ENCODE peak calls at places on chromosomes 12 and 14, in eight cellular contexts. O, I, M, K, G, P, C and X are unnamed samples.

GRCh38 chr12:87756111-87756510 is 273.1 kb downstream of the C12orf50 start:
- DNase-seq in K (peak), O (peak), P (no peak), I (peak), G (no peak), M (no peak), C (no peak), X (no peak)

GRCh38 chr12:59452259-59452658 is 143.6 kb upstream of the SLC16A7 start:
- DNase-seq in P (no peak), C (no peak), G (no peak), O (peak), K (peak), I (peak), M (no peak), X (no peak)

GRCh38 chr14:33696165-33696564 is 254.7 kb downstream of the EGLN3 start:
- DNase-seq in K (no peak), P (no peak), M (no peak), G (no peak), C (no peak), I (no peak), O (no peak), X (no peak)

GRCh38 chr12:52022841-52023181 is 16.1 kb downstream of the TAMALIN start:
- DNase-seq in I (no peak), C (peak), P (no peak), O (no peak), G (no peak), K (no peak), M (no peak), X (no peak)

GRCh38 chr12:40149673-40150260 is 43.9 kb upstream of the SLC2A13 start:
- DNase-seq in C (no peak), O (peak), G (no peak), P (no peak), M (no peak), K (no peak), I (peak), X (no peak)

GRCh38 chr12:47844264-47845020 is 24.7 kb upstream of the HDAC7 start:
- DNase-seq in G (peak), O (peak), K (no peak), I (no peak), P (no peak), C (no peak), M (peak), X (no peak)

GRCh38 chr14:90804776-90805391 is 11.3 kb downstream of the TTC7B start:
- DNase-seq in O (no peak), M (no peak), G (peak), C (no peak), P (no peak), K (no peak), I (no peak), X (no peak)

GRCh38 chr14:64758025-64758521 is 53.8 kb downstream of the PLEKHG3 start:
- DNase-seq in M (peak), G (peak), P (no peak), I (peak), O (peak), K (peak), C (no peak), X (no peak)

GRCh38 chr14:99729991-99730875 is 46.1 kb downstream of the CYP46A1 start:
- DNase-seq in M (peak), G (peak), C (peak), I (peak), O (peak), P (peak), K (no peak), X (peak)

GRCh38 chr14:52711666-52712065 is 4.7 kb downstream of the PSMC6 start:
- DNase-seq in C (no peak), G (no peak), M (no peak), K (peak), O (no peak), I (no peak), P (no peak), X (no peak)

GRCh38 chr12:106527356-106527755 is 55.4 kb upstream of the RFX4 start:
- DNase-seq in O (peak), K (peak), I (peak), P (no peak), M (no peak), C (no peak), G (no peak), X (no peak)
- H3K4me3 ChIP-seq in O (no peak), K (no peak), I (no peak), P (no peak), M (no peak), C (no peak), G (no peak), X (no peak)

GRCh38 chr12:13195848-13196301 is 651 bp upstream of the EMP1 start:
- DNase-seq in P (no peak), O (peak), K (peak), C (peak), I (no peak), M (no peak), G (no peak), X (no peak)

GRCh38 chr12:13198921-13199320 is 2.4 kb downstream of the EMP1 start:
- DNase-seq in K (peak), M (no peak), G (no peak), O (peak), I (peak), P (no peak), C (no peak), X (no peak)

GRCh38 chr12:13196302-13196921 is at the start of gene EMP1:
- DNase-seq in K (peak), C (peak), I (peak), O (peak), P (peak), M (peak), G (peak), X (peak)

GRCh38 chr12:13198240-13198639 is 1.7 kb downstream of the EMP1 start:
- DNase-seq in G (no peak), I (no peak), P (no peak), M (no peak), C (no peak), K (no peak), O (peak), X (no peak)

DNA sequence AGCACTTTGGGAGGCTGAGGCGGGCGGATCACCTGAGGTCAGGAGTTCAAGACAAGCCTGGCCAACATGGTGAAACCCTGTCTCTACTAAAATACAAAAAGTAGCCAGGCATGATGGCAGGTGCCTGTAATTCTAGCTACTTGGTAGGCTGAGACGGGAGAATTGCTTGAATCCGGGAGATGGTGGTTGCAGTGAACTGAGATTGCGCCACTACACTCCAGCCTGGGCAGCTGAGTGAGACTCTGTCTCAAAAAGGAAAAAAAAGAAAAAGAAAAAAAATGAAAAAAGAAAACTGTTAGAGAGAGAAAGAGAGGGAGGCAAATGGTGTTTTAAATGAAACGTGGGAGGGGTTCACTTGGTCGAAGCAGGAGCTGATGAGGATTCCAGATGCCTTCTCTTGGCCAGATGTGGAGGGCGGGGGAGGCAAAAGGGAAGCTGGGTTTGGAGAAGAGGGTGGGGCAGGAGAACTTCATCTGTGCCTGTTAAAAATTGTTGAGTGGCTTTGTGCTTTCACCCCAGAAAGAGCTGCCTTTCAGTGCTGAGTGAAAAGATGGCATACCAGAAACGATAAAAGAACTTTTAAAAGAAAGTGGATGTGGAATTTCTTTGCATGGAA is 1.1 kb downstream of the EMP1 start:
- DNase-seq in K (no peak), O (peak), P (peak), I (peak), C (peak), G (peak), M (no peak), X (peak)
- H3K4me3 ChIP-seq in K (peak), O (peak), P (peak), I (peak), C (peak), G (peak), M (peak), X (peak)

DNA sequence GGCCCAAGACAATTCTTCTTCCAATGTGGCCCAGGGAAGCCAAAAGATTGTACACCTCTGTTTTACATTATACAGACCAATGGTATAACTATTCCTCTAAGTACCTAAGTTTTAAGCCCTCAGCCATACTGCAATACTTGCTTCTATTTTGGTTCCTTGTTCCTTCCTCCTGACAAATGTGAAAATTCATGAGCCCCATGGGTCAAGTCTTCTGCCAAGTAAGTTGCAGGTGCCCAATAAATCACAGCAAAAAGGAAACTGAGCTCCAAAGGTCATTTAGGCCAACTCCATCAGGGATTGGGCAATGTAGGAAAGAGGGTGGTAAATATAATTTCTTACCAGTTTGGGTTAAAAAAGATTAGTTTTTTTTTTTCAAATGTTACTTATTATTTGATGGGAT is 57.7 kb upstream of the NPFF start:
- DNase-seq in I (no peak), M (no peak), O (no peak), P (peak), K (no peak), C (no peak), G (no peak), X (no peak)
- H3K4me3 ChIP-seq in I (no peak), M (no peak), O (no peak), P (no peak), K (no peak), C (no peak), G (no peak), X (no peak)

GRCh38 chr14:67800743-67801142 is 15.6 kb downstream of the ZFYVE26 start:
- DNase-seq in K (no peak), I (no peak), G (no peak), O (no peak), C (no peak), P (no peak), M (no peak), X (no peak)

DNA sequence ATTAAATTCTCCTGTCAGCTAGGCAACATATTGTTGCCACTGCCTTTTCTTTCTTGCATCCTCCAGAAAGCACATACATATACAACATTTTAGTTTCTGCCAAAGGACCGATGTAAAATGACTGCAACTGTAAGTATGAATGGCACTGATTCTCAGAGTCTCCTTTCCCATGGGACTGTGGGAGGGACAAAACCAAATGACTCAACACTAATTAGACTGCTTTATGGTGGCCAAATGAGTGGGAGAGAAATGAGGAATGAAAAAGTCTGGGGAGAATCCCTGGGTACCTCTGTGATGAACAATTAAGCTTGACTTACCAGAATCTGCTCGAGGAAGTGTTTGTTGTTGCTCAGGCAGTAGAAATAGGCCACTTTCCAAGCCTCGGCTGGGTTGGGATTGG is 10.2 kb downstream of the ZFYVE26 start:
- DNase-seq in K (no peak), M (no peak), P (no peak), G (no peak), I (no peak), C (no peak), O (peak), X (no peak)
- H3K4me3 ChIP-seq in K (no peak), M (no peak), P (no peak), G (no peak), I (no peak), C (no peak), O (no peak), X (no peak)

GRCh38 chr12:1590083-1590979 is 4.0 kb downstream of the FBXL14 start:
- DNase-seq in O (peak), I (peak), P (peak), C (no peak), K (peak), M (no peak), G (no peak), X (peak)
- H3K4me3 ChIP-seq in O (peak), I (peak), P (peak), C (no peak), K (peak), M (peak), G (peak), X (peak)